ENCODE peak calls at places on chromosome 6, in seven cellular contexts. P is tibial nerve, E is spleen, S is IMR-90, B is body of pancreas, A is right lobe of liver, N is heart left ventricle. Q is an unnamed sample.

GRCh38 chr6:68559716-68560115 is 75.4 kb upstream of the ADGRB3 start:
- DNase-seq in B (no peak), A (no peak), E (no peak), P (no peak), N (no peak), S (no peak), Q (no peak)

GRCh38 chr6:141488466-141488865 is 644.3 kb upstream of the GJE1 start:
- DNase-seq in N (no peak), B (no peak), E (no peak), P (no peak), S (peak; percentile 46), A (no peak), Q (no peak)

GRCh38 chr6:20291764-20292227 is 79.5 kb upstream of the MBOAT1 start:
- DNase-seq in P (peak; percentile 83), N (peak; percentile 73), B (peak; percentile 83), E (peak; percentile 76), A (peak; percentile 60), S (peak; percentile 82), Q (peak; percentile 82)

GRCh38 chr6:7224726-7225125 is 88.3 kb downstream of the SSR1 start:
- DNase-seq in S (no peak), A (no peak), P (no peak), E (no peak), N (no peak), B (no peak), Q (peak; percentile 77)

GRCh38 chr6:24033284-24033683 is 92.7 kb upstream of the NRSN1 start:
- DNase-seq in S (no peak), A (no peak), B (no peak), E (no peak), P (no peak), N (no peak), Q (no peak)

GRCh38 chr6:168155193-168155592 is 76.2 kb upstream of the FRMD1 start:
- DNase-seq in P (no peak), E (no peak), A (no peak), S (peak; percentile 67), N (peak; percentile 10), B (no peak), Q (no peak)

GRCh38 chr6:17212541-17213371 is 68.4 kb upstream of the RBM24 start:
- DNase-seq in B (peak; percentile 9), P (no peak), A (no peak), N (peak; percentile 46), E (no peak), S (no peak), Q (no peak)

GRCh38 chr6:46963626-46964025 is 41.9 kb upstream of the ADGRF5 start:
- DNase-seq in A (no peak), E (no peak), N (peak; percentile 42), S (no peak), B (no peak), P (no peak), Q (no peak)

GRCh38 chr6:37696841-37697735 is 595 bp downstream of the MDGA1 start:
- DNase-seq in P (no peak), A (peak; percentile 41), B (peak; percentile 35), N (peak; percentile 36), E (peak; percentile 83), S (no peak), Q (no peak)

GRCh38 chr6:130602151-130602770 is 224.9 kb upstream of the SMLR1 start:
- DNase-seq in S (peak; percentile 98), E (no peak), N (no peak), P (no peak), A (no peak), B (no peak), Q (no peak)

GRCh38 chr6:82987951-82988350 is 77.7 kb downstream of the UBE3D start:
- DNase-seq in E (no peak), B (no peak), N (no peak), A (no peak), S (no peak), P (no peak), Q (no peak)

GRCh38 chr6:52672422-52673025 is 1.6 kb downstream of the TMEM14A start:
- DNase-seq in S (peak; percentile 45), N (no peak), E (no peak), B (peak; percentile 82), P (no peak), A (no peak), Q (peak; percentile 6)

GRCh38 chr6:142302427-142303190 is 802 bp downstream of the ADGRG6 start:
- DNase-seq in A (no peak), B (peak; percentile 6), P (no peak), E (no peak), N (no peak), S (peak; percentile 11), Q (no peak)

GRCh38 chr6:119873107-119873506 is 523.5 kb upstream of the MAN1A1 start:
- DNase-seq in N (no peak), B (no peak), A (no peak), P (no peak), E (no peak), S (no peak), Q (no peak)

GRCh38 chr6:112004397-112005341 is 49.2 kb upstream of the CCN6 start:
- DNase-seq in B (no peak), S (no peak), P (no peak), N (peak; percentile 43), E (no peak), A (no peak), Q (no peak)

GRCh38 chr6:10791673-10792072 is 44.1 kb downstream of the TMEM14B start:
- DNase-seq in N (no peak), B (no peak), S (no peak), A (no peak), E (no peak), P (no peak), Q (no peak)

GRCh38 chr6:10801224-10801848 is 37.0 kb downstream of the MAK start:
- DNase-seq in A (peak; percentile 54), P (no peak), S (peak; percentile 58), N (peak; percentile 38), B (peak; percentile 70), E (peak; percentile 89), Q (peak; percentile 72)

GRCh38 chr6:108492131-108492766 is 68.5 kb upstream of the FOXO3 start:
- DNase-seq in S (peak; percentile 54), P (no peak), B (no peak), N (no peak), E (no peak), A (no peak), Q (peak; percentile 47)

GRCh38 chr6:14747881-14748520 is 497.9 kb upstream of the JARID2 start:
- DNase-seq in S (peak; percentile 57), A (no peak), P (no peak), B (no peak), N (no peak), E (no peak), Q (no peak)

GRCh38 chr6:152026291-152026690 is 218.8 kb downstream of the ESR1 start:
- DNase-seq in S (no peak), N (no peak), B (no peak), P (no peak), A (no peak), E (no peak), Q (no peak)

DNA sequence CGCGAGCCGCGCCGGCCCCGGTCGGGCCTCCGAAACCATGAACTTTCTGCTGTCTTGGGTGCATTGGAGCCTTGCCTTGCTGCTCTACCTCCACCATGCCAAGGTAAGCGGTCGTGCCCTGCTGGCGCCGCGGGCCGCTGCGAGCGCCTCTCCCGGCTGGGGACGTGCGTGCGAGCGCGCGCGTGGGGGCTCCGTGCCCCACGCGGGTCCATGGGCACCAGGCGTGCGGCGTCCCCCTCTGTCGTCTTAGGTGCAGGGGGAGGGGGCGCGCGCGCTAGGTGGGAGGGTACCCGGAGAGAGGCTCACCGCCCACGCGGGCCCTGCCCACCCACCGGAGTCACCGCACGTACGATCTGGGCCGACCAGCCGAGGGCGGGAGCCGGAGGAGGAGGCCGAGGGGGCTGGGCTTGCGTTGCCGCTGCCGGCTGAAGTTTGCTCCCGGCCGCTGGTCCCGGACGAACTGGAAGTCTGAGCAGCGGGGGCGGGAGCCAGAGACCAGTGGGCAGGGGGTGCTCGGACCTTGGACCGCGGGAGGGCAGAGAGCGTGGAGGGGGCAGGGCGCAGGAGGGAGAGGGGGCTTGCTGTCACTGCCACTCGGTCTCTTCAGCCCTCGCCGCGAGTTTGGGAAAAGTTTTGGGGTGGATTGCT is 1.3 kb downstream of the VEGFA start:
- DNase-seq in S (peak; percentile 45), P (peak; percentile 41), N (peak; percentile 77), A (peak; percentile 75), B (peak; percentile 84), E (peak; percentile 89), Q (peak; percentile 83)
- TF ChIP-seq POLR2A in S (peak; percentile 45), P (no peak), N (peak; percentile 6), A (peak; percentile 61), B (peak; percentile 85), E (no peak), Q (peak; percentile 26)

DNA sequence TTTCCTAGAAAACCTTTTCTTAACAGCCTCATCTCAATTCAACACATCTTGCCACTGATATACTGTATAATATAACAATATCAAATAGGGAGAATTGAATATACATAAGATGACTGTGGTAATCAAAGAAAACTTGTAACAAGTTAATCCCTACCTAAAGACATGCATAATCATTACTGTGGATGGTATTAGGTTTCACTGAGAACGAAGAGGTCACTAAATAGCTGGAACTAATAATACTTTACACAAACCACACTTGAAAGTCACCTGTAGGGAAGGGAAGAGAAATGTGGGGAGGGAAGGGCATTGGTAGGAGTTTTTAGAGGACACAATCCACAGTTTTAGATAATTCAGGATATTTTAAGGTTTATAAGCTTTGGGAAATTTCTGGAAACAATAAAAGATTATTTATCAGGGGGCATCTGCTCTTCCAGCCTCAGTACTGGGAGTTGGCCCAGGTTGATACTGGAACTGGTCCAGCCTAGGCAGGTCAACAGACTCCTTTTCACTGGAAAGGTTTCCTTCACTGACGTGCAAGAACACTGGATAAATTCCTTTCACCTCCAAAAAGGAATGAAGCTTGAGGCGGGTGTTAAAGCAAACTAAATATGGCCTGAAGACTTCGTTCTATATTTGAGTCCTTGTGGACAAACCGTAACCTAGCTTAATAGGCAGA is 44.0 kb downstream of the MAP7 start:
- DNase-seq in E (no peak), S (no peak), B (peak; percentile 63), P (no peak), N (no peak), A (peak; percentile 25), Q (no peak)
- TF ChIP-seq POLR2A in E (no peak), S (no peak), B (no peak), P (no peak), N (no peak), A (no peak), Q (no peak)

GRCh38 chr6:43509984-43510826 is at the start of gene LRRC73:
- DNase-seq in S (peak; percentile 68), N (peak; percentile 91), A (peak; percentile 92), B (peak; percentile 93), E (peak; percentile 97), P (peak; percentile 76), Q (peak; percentile 82)
- TF ChIP-seq POLR2A in S (no peak), N (peak; percentile 47), A (no peak), B (peak; percentile 50), E (no peak), P (no peak), Q (peak; percentile 48)

DNA sequence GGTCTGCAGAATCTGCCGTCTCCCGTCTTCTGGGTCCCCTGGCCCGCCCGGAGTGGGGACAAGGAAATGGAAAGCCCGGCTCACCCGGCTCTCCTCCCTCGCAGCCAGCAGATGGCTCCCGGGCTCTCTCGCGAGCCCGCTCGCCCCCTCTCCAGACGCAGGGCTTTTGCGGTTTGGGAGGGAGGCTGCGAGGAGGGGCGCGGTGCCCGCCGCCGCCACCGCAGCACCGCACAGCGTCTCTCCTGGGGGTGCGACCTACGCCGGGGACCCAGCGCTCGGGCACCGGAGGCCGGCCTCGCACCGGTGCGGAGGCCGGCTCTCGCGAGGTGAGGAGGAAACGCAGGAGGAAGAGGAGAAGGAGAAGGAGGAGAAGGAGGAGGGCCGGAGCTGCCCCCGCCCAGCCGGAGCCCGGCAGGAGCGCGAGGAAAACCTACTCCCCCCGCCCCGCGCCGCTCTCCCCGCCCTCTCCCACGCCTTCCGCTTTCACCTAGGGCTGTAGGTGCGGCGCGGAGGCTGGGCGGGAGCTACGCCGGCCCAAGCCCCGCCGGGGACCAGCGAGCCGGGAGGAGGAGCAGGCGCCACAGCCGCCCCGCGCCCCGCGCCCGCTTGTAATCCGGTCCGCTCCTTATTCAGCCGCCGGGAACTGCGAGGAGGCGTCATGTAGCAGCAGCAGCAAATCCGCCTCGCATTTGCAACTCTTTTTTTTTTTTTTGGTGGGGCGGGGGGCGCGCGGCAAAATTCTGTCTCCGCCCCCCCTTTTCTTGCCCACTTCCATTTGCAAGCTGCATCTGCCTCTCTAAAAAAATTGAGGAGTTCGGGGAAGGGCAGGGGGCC is at the start of gene CARMIL1:
- DNase-seq in B (peak; percentile 95), E (peak; percentile 92), N (peak; percentile 79), P (peak; percentile 64), S (peak; percentile 52), A (peak; percentile 91), Q (peak; percentile 80)
- TF ChIP-seq POLR2A in B (peak; percentile 66), E (no peak), N (no peak), P (no peak), S (no peak), A (peak; percentile 55), Q (no peak)